ENCODE peak calls at places on chromosomes 2 and 18, in six cellular contexts. C is tibial artery, O is right cardiac atrium, F is adipocyte, Y is thoracic aorta, P is adrenal gland. N is an unnamed sample. For H3K27me3, the result is how much of the 10 kb centered on the place peaks cover.

GRCh38 chr2:235070063-235070706 is 118.4 kb downstream of the SH3BP4 start:
- DNase-seq in O (no peak), P (no peak), Y (no peak), C (no peak), F (no peak), N (peak)

GRCh38 chr2:187442378-187442777 is 5.7 kb downstream of the CALCRL start:
- DNase-seq in P (no peak), O (no peak), C (no peak), Y (no peak), F (peak), N (no peak)

GRCh38 chr2:135485441-135485840 is 45.6 kb downstream of the ZRANB3 start:
- DNase-seq in P (no peak), F (no peak), C (no peak), Y (no peak), O (no peak), N (no peak)

GRCh38 chr2:63261222-63261621 is 210.6 kb downstream of the OTX1 start:
- DNase-seq in F (no peak), Y (no peak), P (no peak), O (no peak), C (no peak), N (no peak)

GRCh38 chr2:205539603-205540002 is 142.7 kb upstream of the NRP2 start:
- DNase-seq in C (no peak), F (no peak), Y (no peak), P (no peak), O (no peak), N (peak)

GRCh38 chr2:38806001-38806400 is 28.0 kb downstream of the GEMIN6 start:
- DNase-seq in F (peak), Y (no peak), O (no peak), C (no peak), P (no peak), N (no peak)

GRCh38 chr2:96321230-96322103 is 3.6 kb upstream of the ITPRIPL1 start:
- DNase-seq in P (no peak), F (peak), O (peak), C (peak), Y (no peak), N (peak)

GRCh38 chr2:136004920-136005319 is 19.5 kb upstream of the DARS1 start:
- DNase-seq in Y (no peak), P (no peak), F (no peak), O (no peak), C (no peak), N (no peak)

GRCh38 chr2:70133521-70134348 is 46.5 kb downstream of the PCBP1 start:
- DNase-seq in P (no peak), Y (no peak), F (no peak), O (no peak), C (no peak), N (no peak)

GRCh38 chr2:120441744-120442471 is 96.0 kb downstream of the INHBB start:
- DNase-seq in F (peak), O (peak), C (peak), Y (no peak), P (no peak), N (peak)
- H3K27me3 ChIP-seq in F (under half), O (under half), C (under half), Y (under half), P (under half), N (half or more)

DNA sequence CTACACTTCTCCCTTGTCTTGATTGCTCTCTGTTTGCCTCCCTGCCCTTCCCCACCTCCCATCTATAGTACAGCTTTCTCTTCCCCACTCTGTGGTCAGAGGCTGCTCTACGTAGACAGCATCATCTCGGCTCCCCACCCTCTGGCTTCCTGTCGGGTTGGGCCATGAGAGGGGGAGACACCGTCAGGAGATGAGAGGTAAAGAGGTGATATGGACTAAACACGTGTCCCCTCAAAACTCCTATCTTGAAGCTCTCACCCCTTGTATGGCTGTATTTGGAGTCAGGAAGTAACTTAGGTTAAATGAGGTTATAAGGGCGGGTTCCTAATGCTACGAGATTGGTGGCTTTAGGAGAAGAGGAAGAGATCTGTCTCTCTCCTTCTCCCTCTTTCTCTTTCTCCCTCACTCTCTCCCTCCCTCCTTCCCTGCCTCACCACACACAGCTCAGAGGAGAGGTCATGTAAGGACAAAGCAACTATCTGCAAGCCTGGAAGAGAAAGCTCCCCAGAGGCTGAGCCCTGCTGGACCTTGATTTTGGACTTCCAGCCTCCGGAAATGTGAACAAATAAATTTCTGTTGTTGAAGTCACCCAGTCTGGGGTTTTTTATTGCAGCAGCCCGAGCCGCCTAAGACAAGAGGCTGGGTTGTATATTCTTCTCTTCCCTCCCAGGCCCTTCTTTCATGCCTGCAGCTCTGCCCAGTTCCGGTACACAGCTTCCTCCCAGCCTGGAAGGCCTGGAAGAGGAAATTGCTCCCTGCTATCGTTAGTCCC is 138.1 kb downstream of the AKAIN1 start:
- DNase-seq in C (no peak), P (no peak), Y (no peak), O (no peak), F (no peak), N (no peak)
- H3K4me3 ChIP-seq in C (no peak), P (no peak), Y (peak), O (no peak), F (no peak), N (no peak)

GRCh38 chr2:163465440-163465839 is 270.4 kb downstream of the FIGN start:
- DNase-seq in Y (no peak), P (no peak), C (no peak), O (no peak), F (peak), N (no peak)

GRCh38 chr2:163466583-163466982 is 269.2 kb downstream of the FIGN start:
- DNase-seq in Y (no peak), C (no peak), O (no peak), F (no peak), P (no peak), N (no peak)

GRCh38 chr2:163469561-163469962 is 266.2 kb downstream of the FIGN start:
- DNase-seq in O (no peak), C (no peak), F (no peak), Y (no peak), P (no peak), N (no peak)

GRCh38 chr2:163462993-163463392 is 272.8 kb downstream of the FIGN start:
- DNase-seq in O (no peak), Y (no peak), C (no peak), P (no peak), F (no peak), N (no peak)

GRCh38 chr2:163467206-163467605 is 268.6 kb downstream of the FIGN start:
- DNase-seq in P (no peak), Y (no peak), O (no peak), F (peak), C (no peak), N (no peak)
- H3K27me3 ChIP-seq in P (under half), Y (under half), O (under half), F (under half), C (under half), N (under half)

GRCh38 chr2:224532931-224533330 is 52.2 kb downstream of the CUL3 start:
- DNase-seq in O (no peak), Y (no peak), C (no peak), P (no peak), F (no peak), N (no peak)
- H3K4me3 ChIP-seq in O (no peak), Y (no peak), C (no peak), P (no peak), F (no peak), N (no peak)

GRCh38 chr2:58057890-58058590 is 11.4 kb downstream of the VRK2 start:
- DNase-seq in F (no peak), O (no peak), P (no peak), C (no peak), Y (no peak), N (no peak)

GRCh38 chr2:58067001-58067400 is 20.4 kb downstream of the VRK2 start:
- DNase-seq in O (no peak), P (no peak), Y (no peak), F (no peak), C (no peak), N (no peak)

GRCh38 chr2:58064136-58064535 is 17.5 kb downstream of the VRK2 start:
- DNase-seq in C (no peak), P (no peak), Y (no peak), O (no peak), F (no peak), N (no peak)

GRCh38 chr2:58065248-58065647 is 18.6 kb downstream of the VRK2 start:
- DNase-seq in C (no peak), F (no peak), Y (no peak), P (no peak), O (no peak), N (no peak)

DNA sequence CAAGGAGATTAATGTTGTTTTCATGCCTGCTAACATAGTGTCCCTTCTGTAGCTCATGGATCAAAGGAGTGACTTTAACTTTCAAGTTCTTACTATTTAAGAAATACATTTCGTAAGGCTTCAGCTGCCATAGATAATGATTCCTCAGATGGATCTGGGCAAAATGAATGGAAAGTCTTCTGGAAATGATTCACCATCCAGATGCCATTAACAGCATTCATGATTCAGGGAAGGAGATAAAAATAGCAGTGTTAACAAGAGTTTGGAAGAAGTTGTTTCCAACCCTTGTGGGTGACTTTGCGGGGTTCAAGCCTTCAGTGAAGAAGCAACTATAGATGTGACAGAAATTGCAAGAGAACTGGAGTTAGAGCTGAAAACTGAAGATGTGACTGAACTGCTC is 17.0 kb downstream of the VRK2 start:
- DNase-seq in P (no peak), F (peak), Y (no peak), O (no peak), C (no peak), N (no peak)
- H3K27me3 ChIP-seq in P (under half), F (under half), Y (under half), O (under half), C (under half), N (under half)

GRCh38 chr2:16650287-16651249 is 15.1 kb downstream of the CYRIA start:
- DNase-seq in Y (no peak), C (no peak), F (peak), P (no peak), O (no peak), N (no peak)

GRCh38 chr2:16654775-16655456 is 10.7 kb downstream of the CYRIA start:
- DNase-seq in Y (no peak), F (no peak), C (no peak), O (no peak), P (no peak), N (no peak)

GRCh38 chr2:16653799-16654198 is 11.8 kb downstream of the CYRIA start:
- DNase-seq in C (no peak), F (no peak), Y (no peak), P (no peak), O (no peak), N (no peak)

GRCh38 chr2:16653083-16653375 is 12.6 kb downstream of the CYRIA start:
- DNase-seq in Y (no peak), P (peak), O (peak), C (peak), F (no peak), N (no peak)

GRCh38 chr2:16652296-16653082 is 13.1 kb downstream of the CYRIA start:
- DNase-seq in F (no peak), P (no peak), O (no peak), Y (no peak), C (no peak), N (no peak)
- H3K4me3 ChIP-seq in F (no peak), P (no peak), O (no peak), Y (peak), C (no peak), N (no peak)

GRCh38 chr2:178715366-178715765 is 91.9 kb downstream of the TTN start:
- DNase-seq in F (no peak), C (no peak), Y (no peak), P (no peak), O (no peak), N (no peak)
- H3K27me3 ChIP-seq in F (under half), C (under half), Y (under half), P (under half), O (under half), N (under half)

GRCh38 chr2:26767129-26767528 is 3.0 kb downstream of the SLC35F6 start:
- DNase-seq in O (no peak), C (no peak), F (no peak), P (no peak), Y (no peak), N (peak)

GRCh38 chr2:26767894-26768487 is 3.9 kb downstream of the SLC35F6 start:
- DNase-seq in O (no peak), P (no peak), Y (no peak), C (no peak), F (no peak), N (no peak)

GRCh38 chr2:26764906-26765305 is 822 bp downstream of the SLC35F6 start:
- DNase-seq in O (no peak), Y (no peak), C (no peak), P (no peak), F (no peak), N (peak)

GRCh38 chr2:26764078-26764887 is at the start of gene SLC35F6:
- DNase-seq in C (peak), F (peak), P (peak), O (peak), Y (peak), N (peak)

GRCh38 chr2:26765475-26766200 is 1.6 kb downstream of the SLC35F6 start:
- DNase-seq in C (no peak), O (no peak), F (no peak), Y (no peak), P (no peak), N (no peak)
- H3K4me3 ChIP-seq in C (peak), O (no peak), F (peak), Y (peak), P (peak), N (no peak)

GRCh38 chr2:46298522-46299351 is 1.5 kb downstream of the EPAS1 start:
- DNase-seq in Y (no peak), O (peak), C (peak), P (peak), F (peak), N (peak)

GRCh38 chr2:46298272-46298521 is 990 bp downstream of the EPAS1 start:
- DNase-seq in O (no peak), C (no peak), Y (no peak), P (no peak), F (peak), N (no peak)

GRCh38 chr2:46297546-46298271 is 502 bp downstream of the EPAS1 start:
- DNase-seq in P (peak), O (peak), Y (no peak), F (peak), C (peak), N (peak)

GRCh38 chr2:46300406-46300832 is 3.2 kb downstream of the EPAS1 start:
- DNase-seq in Y (no peak), F (no peak), P (no peak), C (no peak), O (no peak), N (no peak)

GRCh38 chr2:46299365-46300263 is 2.4 kb downstream of the EPAS1 start:
- DNase-seq in P (peak), F (peak), Y (no peak), C (peak), O (peak), N (peak)
- H3K27me3 ChIP-seq in P (under half), F (under half), Y (under half), C (under half), O (under half), N (half or more)

DNA sequence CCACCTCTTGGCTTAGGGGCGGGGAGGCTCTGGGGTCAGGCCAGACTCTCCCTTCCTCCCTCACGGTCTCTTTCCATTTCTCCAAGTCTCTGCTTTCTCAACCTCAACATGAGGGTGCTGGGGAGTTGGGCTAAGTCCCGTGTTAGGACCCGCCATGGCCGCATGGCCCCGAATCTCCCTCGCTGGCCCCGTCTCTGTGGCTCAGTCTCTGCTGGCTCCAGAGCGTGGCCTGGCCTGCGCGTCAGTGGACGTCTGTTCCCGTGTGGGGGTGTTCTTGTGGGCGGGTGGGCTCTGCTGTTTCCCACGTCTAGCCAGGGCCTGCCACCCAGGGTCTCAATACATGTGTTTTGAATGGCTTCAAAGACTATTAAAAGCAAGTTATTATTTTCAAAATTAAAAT is 12.4 kb downstream of the ALLC start:
- DNase-seq in O (peak), P (peak), Y (no peak), C (no peak), F (no peak), N (no peak)
- H3K4me3 ChIP-seq in O (no peak), P (no peak), Y (no peak), C (no peak), F (no peak), N (no peak)